ENCODE peak calls at places on chromosome 14, in seven cellular contexts. L is prostate gland, E is HCT116, G is body of pancreas, V is A549, H is sigmoid colon, F is IMR-90. W is an unnamed sample.

GRCh38 chr14:53620325-53620716 is 336.3 kb downstream of the BMP4 start:
- DNase-seq in G (no peak), L (no peak), F (peak; percentile 52), E (no peak), H (no peak), V (no peak), W (no peak)

GRCh38 chr14:104925214-104925899 is 678 bp downstream of the PLD4 start:
- DNase-seq in G (no peak), F (no peak), V (no peak), E (no peak), H (no peak), L (no peak), W (no peak)

GRCh38 chr14:74655597-74656389 is 43.8 kb upstream of the LTBP2 start:
- DNase-seq in V (peak; percentile 63), G (no peak), L (no peak), E (no peak), F (peak; percentile 61), H (no peak), W (no peak)

GRCh38 chr14:51660720-51661119 is 9.0 kb downstream of the FRMD6 start:
- DNase-seq in F (no peak), G (no peak), H (no peak), L (no peak), E (no peak), V (no peak), W (no peak)

GRCh38 chr14:76826122-76826521 is at the start of gene LRRC74A:
- DNase-seq in E (no peak), F (no peak), V (no peak), H (no peak), G (no peak), L (no peak), W (no peak)

GRCh38 chr14:99132821-99133562 is 139.0 kb downstream of the BCL11B start:
- DNase-seq in L (peak; percentile 3), E (no peak), G (no peak), F (no peak), H (peak; percentile 26), V (no peak), W (no peak)

GRCh38 chr14:36271939-36272907 is 48.2 kb downstream of the MBIP start:
- DNase-seq in G (no peak), H (no peak), V (no peak), E (no peak), L (no peak), F (peak; percentile 5), W (no peak)

GRCh38 chr14:56133547-56133946 is 15.3 kb downstream of the PELI2 start:
- DNase-seq in F (no peak), E (no peak), G (peak; percentile 56), V (no peak), L (peak; percentile 19), H (no peak), W (no peak)

GRCh38 chr14:91230363-91231035 is 14.0 kb downstream of the GPR68 start:
- DNase-seq in H (no peak), E (no peak), V (peak; percentile 14), L (no peak), G (no peak), F (peak; percentile 36), W (no peak)

GRCh38 chr14:77313374-77313773 is 7.3 kb downstream of the POMT2 start:
- DNase-seq in L (no peak), H (peak; percentile 5), F (no peak), V (no peak), G (no peak), E (no peak), W (peak; percentile 23)

GRCh38 chr14:55721353-55721752 is 141.3 kb downstream of the KTN1 start:
- DNase-seq in V (peak; percentile 26), E (peak; percentile 22), F (peak; percentile 88), G (no peak), H (no peak), L (no peak), W (no peak)

GRCh38 chr14:20494935-20495766 is 10.2 kb upstream of the RNASE10 start:
- DNase-seq in E (peak; percentile 22), G (no peak), V (no peak), F (peak; percentile 53), L (peak; percentile 9), H (no peak), W (no peak)

GRCh38 chr14:29216316-29216715 is 449.7 kb downstream of the FOXG1 start:
- DNase-seq in L (no peak), V (no peak), E (no peak), G (no peak), F (no peak), H (no peak), W (no peak)

GRCh38 chr14:104051092-104051813 is 34.2 kb upstream of the ASPG start:
- DNase-seq in L (no peak), F (no peak), G (no peak), V (no peak), H (no peak), E (no peak), W (no peak)

GRCh38 chr14:105919458-105920150 is 393.2 kb downstream of the TMEM121 start:
- DNase-seq in E (no peak), G (no peak), L (no peak), H (peak; percentile 57), V (no peak), F (no peak), W (no peak)

GRCh38 chr14:76615331-76615730 is 145.9 kb upstream of the VASH1 start:
- DNase-seq in V (no peak), G (no peak), H (no peak), F (no peak), E (no peak), L (no peak), W (no peak)

DNA sequence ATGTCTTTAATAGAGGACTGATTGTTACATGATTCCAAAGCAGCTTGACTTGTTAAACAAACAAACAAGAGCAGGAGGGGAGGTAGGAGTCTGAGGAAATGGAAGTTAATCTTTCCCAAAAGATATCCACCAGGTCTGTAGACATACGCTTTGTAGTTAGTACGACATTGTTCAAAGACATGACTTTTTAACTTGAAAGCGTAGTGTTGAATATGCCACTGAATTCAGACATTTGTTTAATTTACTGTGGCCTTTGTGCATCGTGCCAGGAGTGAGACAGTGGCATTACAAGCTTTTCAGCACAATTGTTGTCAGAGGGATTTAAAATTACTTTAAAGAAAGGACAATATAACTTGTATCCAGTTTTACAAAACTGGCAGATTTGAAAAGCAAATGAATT is 53.0 kb downstream of the SAV1 start:
- DNase-seq in F (no peak), H (no peak), E (no peak), L (no peak), V (no peak), G (no peak), W (no peak)
- TF ChIP-seq POLR2A in F (no peak), H (no peak), E (no peak), L (no peak), V (no peak), G (no peak), W (no peak)

DNA sequence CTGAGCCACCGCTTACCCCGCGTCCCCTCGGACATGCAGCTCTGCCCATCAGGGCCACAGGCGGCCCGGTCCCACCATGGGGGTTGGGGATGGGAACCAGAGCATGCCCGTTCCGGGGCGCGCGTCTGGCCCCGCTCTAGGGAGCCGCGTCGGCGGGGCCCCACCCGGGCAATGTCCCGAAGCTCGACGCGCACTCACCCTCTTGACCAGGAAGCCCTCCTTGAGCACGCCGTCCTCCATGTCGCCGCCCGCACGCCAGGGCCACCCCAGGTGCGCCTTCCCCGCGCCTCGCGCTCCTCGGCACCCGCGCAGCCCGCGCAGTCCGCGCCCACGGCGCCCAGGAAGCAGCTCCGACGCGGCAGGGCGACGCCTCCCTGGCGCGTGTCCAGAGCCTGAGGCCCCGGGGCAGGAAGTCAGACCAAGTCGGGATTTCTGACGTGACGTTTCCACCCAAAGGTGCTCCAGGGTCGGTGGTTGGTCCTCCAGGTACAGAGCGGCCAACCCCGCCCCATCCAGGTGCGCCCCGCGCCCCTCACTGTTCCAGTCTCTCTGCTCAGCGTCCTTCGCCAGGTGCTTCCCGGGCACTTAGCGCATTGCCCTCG is at the start of gene PLEK2:
- DNase-seq in E (peak; percentile 81), G (peak; percentile 79), F (no peak), L (peak; percentile 38), H (peak; percentile 62), V (peak; percentile 53), W (peak; percentile 89)
- TF ChIP-seq POLR2A in E (peak; percentile 47), G (peak; percentile 33), F (no peak), L (peak; percentile 62), H (no peak), V (no peak), W (peak; percentile 80)

DNA sequence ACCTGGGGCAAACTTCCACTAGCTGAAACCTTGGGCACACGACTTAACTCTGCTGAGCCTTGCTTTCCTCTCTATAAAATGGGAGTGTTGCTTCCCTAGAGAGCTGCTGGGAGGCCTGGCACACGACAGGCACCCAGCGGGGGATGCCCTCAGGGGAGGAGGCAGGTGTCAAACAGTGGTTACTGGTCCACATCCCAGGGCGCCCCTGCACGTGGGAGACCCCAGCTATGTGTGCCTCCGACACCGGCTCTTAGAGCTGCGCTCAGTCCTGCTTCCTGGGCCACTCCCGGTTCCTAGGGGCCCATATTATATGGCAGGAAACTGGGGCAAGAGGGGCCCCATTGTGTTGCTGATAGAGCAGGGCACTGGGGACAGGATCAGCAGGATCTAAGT is 47.3 kb downstream of the CHGA start:
- DNase-seq in L (no peak), G (no peak), V (no peak), E (no peak), H (no peak), F (no peak), W (no peak)
- TF ChIP-seq POLR2A in L (no peak), G (no peak), V (no peak), E (no peak), H (no peak), F (no peak), W (no peak)

GRCh38 chr14:100306256-100306505 is at the start of gene SLC25A29:
- DNase-seq in E (no peak), H (no peak), F (no peak), V (no peak), L (no peak), G (no peak), W (no peak)

GRCh38 chr14:100308112-100308792 is 2.0 kb upstream of the SLC25A29 start:
- DNase-seq in L (no peak), F (no peak), E (no peak), G (no peak), H (no peak), V (peak; percentile 43), W (no peak)

GRCh38 chr14:100305446-100306255 is 593 bp downstream of the SLC25A29 start:
- DNase-seq in H (peak; percentile 76), E (no peak), F (no peak), L (peak; percentile 30), G (peak; percentile 31), V (no peak), W (no peak)

GRCh38 chr14:100307215-100308111 is 1.2 kb upstream of the SLC25A29 start:
- DNase-seq in G (no peak), F (peak; percentile 17), H (no peak), L (no peak), E (no peak), V (no peak), W (no peak)

DNA sequence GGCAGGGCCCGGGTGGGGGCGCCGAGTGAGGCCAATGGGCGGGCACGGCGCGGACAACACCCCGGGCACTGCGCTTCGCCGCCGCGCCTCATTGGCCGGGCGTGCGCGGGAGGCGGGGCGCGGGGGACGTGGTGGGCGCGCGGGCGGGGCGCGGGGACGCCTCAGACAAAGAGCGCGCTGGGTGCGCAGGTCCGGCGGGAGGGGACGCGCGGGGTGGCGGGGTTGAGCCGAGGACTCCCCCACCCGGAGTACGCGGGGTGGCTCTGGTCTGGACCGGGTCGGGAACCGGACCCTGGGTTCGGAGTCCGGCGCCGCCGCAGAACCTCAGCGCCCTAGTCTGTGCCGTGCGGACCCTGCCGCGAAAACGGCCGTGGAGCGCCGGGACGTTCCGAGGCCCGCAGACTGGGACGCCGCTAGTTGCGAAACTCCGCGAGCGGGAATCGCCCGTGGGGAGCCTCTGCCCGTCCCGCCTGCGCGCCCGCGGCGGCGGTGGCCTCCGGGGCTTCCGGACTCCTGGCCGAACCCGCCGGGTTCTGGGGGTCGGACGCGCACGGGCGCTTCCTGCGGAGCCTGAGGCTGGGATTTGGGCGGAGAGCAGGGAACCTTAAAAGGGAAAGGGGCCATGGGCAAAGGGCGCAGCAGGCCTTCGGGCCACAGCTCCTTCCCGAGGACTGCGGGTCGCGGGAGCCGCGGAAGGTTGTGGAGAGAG is 416 bp upstream of the SLC25A29 start:
- DNase-seq in E (peak; percentile 54), F (peak; percentile 78), L (peak; percentile 92), G (peak; percentile 86), H (peak; percentile 94), V (peak; percentile 79), W (peak; percentile 88)
- TF ChIP-seq POLR2A in E (no peak), F (peak; percentile 44), L (peak; percentile 53), G (peak; percentile 72), H (peak; percentile 42), V (peak; percentile 62), W (no peak)